ENCODE peak calls at places on chromosomes 5 and 9, in seven cellular contexts. I is 8988T; E is DMS79; L is GM23248; F is G401; Q is stimulated activated CD4-positive, alpha-beta T cell treated with anti-CD3 and anti-CD28 coated beads, Interleukin-12 subunit alpha, Interleukin-12 subunit beta, amount 100 ng/mL, for 4 hours; J is GM12891. X is an unnamed sample.
A peak's percentile ranks its signal among the peaks of the same experiment; 100 is the strongest.

GRCh38 chr5:87120518-87121314 is 147.0 kb upstream of the RASA1 start:
- DNase-seq in I (no peak), E (no peak), L (peak; percentile 95), F (no peak), Q (no peak), J (no peak), X (peak; percentile 92)

GRCh38 chr9:121689461-121690157 is 38.2 kb downstream of the DAB2IP start:
- DNase-seq in I (no peak), E (no peak), L (no peak), F (no peak), Q (no peak), J (no peak), X (no peak)

GRCh38 chr5:56827043-56827442 is 11.7 kb downstream of the MAP3K1 start:
- DNase-seq in I (no peak), E (no peak), L (peak; percentile 6), F (peak; percentile 55), Q (no peak), J (no peak), X (no peak)

GRCh38 chr9:137025120-137025966 is 2.7 kb downstream of the ABCA2 start:
- DNase-seq in I (no peak), E (peak; percentile 86), L (no peak), F (peak; percentile 75), Q (no peak), J (no peak), X (no peak)

GRCh38 chr9:110464321-110464720 is 115.2 kb downstream of the SVEP1 start:
- DNase-seq in I (no peak), E (no peak), L (no peak), F (no peak), Q (no peak), J (no peak), X (no peak)

GRCh38 chr9:127525426-127526188 is 74.3 kb downstream of the LRSAM1 start:
- DNase-seq in I (no peak), E (no peak), L (peak; percentile 69), F (no peak), Q (no peak), J (no peak), X (peak; percentile 43)

GRCh38 chr5:177085985-177086917 is at the start of gene FGFR4:
- DNase-seq in I (peak; percentile 97), E (no peak), L (peak; percentile 80), F (peak; percentile 11), Q (peak; percentile 57), J (peak; percentile 90), X (peak; percentile 48)

GRCh38 chr5:31620071-31620470 is 18.9 kb upstream of the PDZD2 start:
- DNase-seq in I (no peak), E (no peak), L (no peak), F (no peak), Q (no peak), J (no peak), X (no peak)

GRCh38 chr5:65482727-65483473 is 1.2 kb upstream of the ADAMTS6 start:
- DNase-seq in I (no peak), E (no peak), L (peak; percentile 73), F (peak; percentile 24), Q (no peak), J (no peak), X (peak; percentile 72)

GRCh38 chr9:84294551-84294950 is 46.0 kb downstream of the SLC28A3 start:
- DNase-seq in I (no peak), E (no peak), L (no peak), F (no peak), Q (no peak), J (no peak), X (no peak)

GRCh38 chr5:76082790-76083554 is at the start of gene SV2C:
- DNase-seq in I (peak; percentile 57), E (no peak), L (peak; percentile 44), F (no peak), Q (no peak), J (peak; percentile 49), X (peak; percentile 3)

GRCh38 chr5:73365301-73365853 is 83.2 kb downstream of the FOXD1 start:
- DNase-seq in I (no peak), E (no peak), L (peak; percentile 93), F (no peak), Q (no peak), J (no peak), X (peak; percentile 84)